ENCODE peak calls at places on chromosomes 6 and 20, in four cellular contexts. One of them, this sample, is unnamed.

GRCh38 chr6:107638493-107638892 is 148.6 kb downstream of the SOBP start:
- DNase-seq in transverse colon: no peak
- DNase-seq in adrenal gland: no peak
- DNase-seq in CD8-positive, alpha-beta memory T cell: no peak
- DNase-seq in this sample: no peak

GRCh38 chr20:3865152-3865886 is 18.7 kb downstream of the MAVS start:
- DNase-seq in transverse colon: no peak
- DNase-seq in adrenal gland: no peak
- DNase-seq in CD8-positive, alpha-beta memory T cell: no peak
- DNase-seq in this sample: no peak

GRCh38 chr20:58638467-58639181 is 12.5 kb upstream of the STX16 start:
- DNase-seq in transverse colon: no peak
- DNase-seq in adrenal gland: no peak
- DNase-seq in CD8-positive, alpha-beta memory T cell: no peak
- DNase-seq in this sample: no peak

GRCh38 chr6:36717871-36718540 is 20.4 kb downstream of the RAB44 start:
- DNase-seq in transverse colon: no peak
- DNase-seq in adrenal gland: no peak
- DNase-seq in CD8-positive, alpha-beta memory T cell: no peak
- DNase-seq in this sample: no peak

GRCh38 chr20:58245931-58246330 is 17.5 kb upstream of the ANKRD60 start:
- DNase-seq in transverse colon: no peak
- DNase-seq in adrenal gland: no peak
- DNase-seq in CD8-positive, alpha-beta memory T cell: no peak
- DNase-seq in this sample: no peak

GRCh38 chr20:31713312-31714049 is 9.2 kb downstream of the BCL2L1 start:
- DNase-seq in transverse colon: peak; percentile 55
- DNase-seq in adrenal gland: peak; percentile 68
- DNase-seq in CD8-positive, alpha-beta memory T cell: no peak
- DNase-seq in this sample: peak; percentile 68

GRCh38 chr6:4059115-4059777 is 19.7 kb downstream of the FAM217A start:
- DNase-seq in transverse colon: no peak
- DNase-seq in adrenal gland: no peak
- DNase-seq in CD8-positive, alpha-beta memory T cell: peak; percentile 32
- DNase-seq in this sample: no peak

GRCh38 chr20:32920066-32920465 is 61.3 kb downstream of the EFCAB8 start:
- DNase-seq in transverse colon: no peak
- DNase-seq in adrenal gland: no peak
- DNase-seq in CD8-positive, alpha-beta memory T cell: no peak
- DNase-seq in this sample: peak; percentile 26

GRCh38 chr6:146433881-146434741 is 109.5 kb upstream of the RAB32 start:
- DNase-seq in transverse colon: no peak
- DNase-seq in adrenal gland: peak; percentile 3
- DNase-seq in CD8-positive, alpha-beta memory T cell: no peak
- DNase-seq in this sample: no peak

GRCh38 chr20:18722381-18722780 is 91.2 kb upstream of the SCP2D1 start:
- DNase-seq in transverse colon: no peak
- DNase-seq in adrenal gland: no peak
- DNase-seq in CD8-positive, alpha-beta memory T cell: no peak
- DNase-seq in this sample: no peak

GRCh38 chr6:23533954-23534725 is 591.9 kb upstream of the NRSN1 start:
- DNase-seq in transverse colon: no peak
- DNase-seq in adrenal gland: no peak
- DNase-seq in CD8-positive, alpha-beta memory T cell: no peak
- DNase-seq in this sample: no peak

GRCh38 chr6:144559865-144560603 is 274.9 kb downstream of the UTRN start:
- DNase-seq in transverse colon: no peak
- DNase-seq in adrenal gland: peak; percentile 49
- DNase-seq in CD8-positive, alpha-beta memory T cell: peak; percentile 38
- DNase-seq in this sample: no peak

GRCh38 chr6:132153221-132153896 is 202.2 kb upstream of the CCN2 start:
- DNase-seq in transverse colon: no peak
- DNase-seq in adrenal gland: no peak
- DNase-seq in CD8-positive, alpha-beta memory T cell: no peak
- DNase-seq in this sample: no peak

GRCh38 chr20:38173237-38174156 is 8.4 kb upstream of the TGM2 start:
- DNase-seq in transverse colon: no peak
- DNase-seq in adrenal gland: peak; percentile 63
- DNase-seq in CD8-positive, alpha-beta memory T cell: no peak
- DNase-seq in this sample: no peak

GRCh38 chr20:21812384-21812783 is 106.9 kb downstream of the PAX1 start:
- DNase-seq in transverse colon: no peak
- DNase-seq in adrenal gland: no peak
- DNase-seq in CD8-positive, alpha-beta memory T cell: no peak
- DNase-seq in this sample: no peak

GRCh38 chr6:142927904-142928303 is 17.1 kb downstream of the HIVEP2 start:
- DNase-seq in transverse colon: no peak
- DNase-seq in adrenal gland: no peak
- DNase-seq in CD8-positive, alpha-beta memory T cell: peak; percentile 41
- DNase-seq in this sample: no peak

GRCh38 chr6:129890164-129890563 is 29.0 kb upstream of the TMEM244 start:
- DNase-seq in transverse colon: no peak
- DNase-seq in adrenal gland: no peak
- DNase-seq in CD8-positive, alpha-beta memory T cell: no peak
- DNase-seq in this sample: no peak

GRCh38 chr20:62907377-62908317 is 18.7 kb downstream of the DIDO1 start:
- DNase-seq in transverse colon: no peak
- DNase-seq in adrenal gland: no peak
- DNase-seq in CD8-positive, alpha-beta memory T cell: no peak
- DNase-seq in this sample: no peak
- H3K27ac ChIP-seq in transverse colon: no peak overlapping the region
- H3K27ac ChIP-seq in adrenal gland: no peak overlapping the region
- H3K27ac ChIP-seq in CD8-positive, alpha-beta memory T cell: no peak overlapping the region
- H3K27ac ChIP-seq in this sample: no peak overlapping the region

DNA sequence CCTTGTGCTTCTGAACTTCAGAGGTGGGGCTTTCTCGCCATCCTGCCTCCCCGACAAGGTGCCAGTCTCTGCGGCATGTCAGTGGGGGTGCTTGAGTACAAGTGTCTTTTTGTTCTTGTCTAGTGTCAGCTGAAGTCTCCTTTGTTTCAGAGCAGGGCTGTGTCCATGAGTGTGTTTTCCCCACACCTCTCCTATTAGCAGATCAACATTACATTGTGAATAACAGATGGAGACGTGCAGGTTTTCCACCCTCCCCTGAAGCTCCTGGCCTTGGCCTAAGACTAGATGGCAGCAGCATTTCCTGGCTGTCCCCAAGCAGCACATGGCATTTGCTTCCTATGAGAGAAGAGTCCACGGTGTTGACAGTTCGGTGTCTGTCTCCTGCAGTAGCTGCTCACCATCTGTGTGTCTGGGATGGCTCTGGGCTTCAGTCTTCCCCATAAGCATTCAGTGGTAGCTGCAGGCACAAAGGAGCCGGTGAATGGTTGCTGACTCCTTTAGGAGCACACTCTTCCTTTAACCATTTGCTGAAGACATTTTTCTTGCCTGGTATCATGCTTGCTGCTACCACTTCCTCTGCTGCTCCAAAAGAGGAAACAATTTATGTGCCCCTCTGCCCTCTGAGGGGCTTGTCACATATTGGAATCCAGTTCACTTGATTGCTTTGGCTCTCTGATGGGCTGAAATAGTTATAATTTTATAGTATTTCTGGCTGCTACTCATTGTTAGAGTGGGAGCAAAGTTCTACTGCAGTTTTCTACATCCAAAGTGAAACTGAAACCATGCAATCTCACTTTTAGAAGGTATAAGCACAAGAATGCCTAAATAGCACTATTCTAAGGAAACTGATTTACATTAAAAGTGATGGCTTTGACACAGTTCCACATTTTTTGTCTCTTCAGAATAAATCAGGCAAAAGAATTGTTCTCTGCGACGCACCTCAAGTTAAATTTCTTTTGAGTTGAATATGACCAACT is 913.0 kb downstream of the C6orf118 start:
- DNase-seq in transverse colon: no peak
- DNase-seq in adrenal gland: no peak
- DNase-seq in CD8-positive, alpha-beta memory T cell: no peak
- DNase-seq in this sample: no peak
- H3K4me3 ChIP-seq in transverse colon: peak overlapping the region; percentile 16
- H3K4me3 ChIP-seq in adrenal gland: no peak overlapping the region
- H3K4me3 ChIP-seq in CD8-positive, alpha-beta memory T cell: peak overlapping the region; percentile 11
- H3K4me3 ChIP-seq in this sample: no peak overlapping the region

DNA sequence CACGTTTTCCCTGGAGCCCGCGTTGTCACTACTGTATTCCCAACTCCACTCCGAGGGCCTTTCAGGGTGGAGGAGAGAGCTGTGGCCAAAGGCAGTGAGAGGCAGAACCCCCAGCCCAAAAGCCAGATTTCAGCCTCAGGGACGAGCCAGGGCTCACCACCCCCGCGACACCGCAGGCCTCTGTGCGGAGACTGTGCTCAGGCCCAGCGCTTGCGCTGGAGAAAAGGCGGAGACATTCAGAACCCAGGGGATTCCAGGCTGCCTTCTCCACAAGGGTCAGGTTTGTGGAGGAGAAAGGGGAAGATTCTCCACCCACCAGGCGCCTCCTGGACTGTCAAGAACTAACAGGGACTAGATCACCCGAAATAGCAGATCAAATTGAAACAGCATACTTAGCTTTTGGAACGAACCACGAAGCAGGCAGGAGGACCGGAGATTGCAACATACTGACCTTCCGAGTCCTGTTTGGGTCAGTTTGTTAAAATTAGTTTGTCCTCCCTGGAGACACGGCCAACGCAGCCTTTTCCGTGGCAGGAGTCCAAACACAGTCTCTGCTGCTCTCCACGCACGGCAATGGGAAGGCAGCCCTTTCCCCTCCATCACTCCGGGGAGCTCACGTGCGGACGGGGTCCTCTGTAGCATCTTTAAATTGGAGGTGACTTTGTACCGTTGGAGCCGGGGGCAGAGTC is 14.4 kb downstream of the DLL1 start:
- DNase-seq in transverse colon: peak; percentile 43
- DNase-seq in adrenal gland: peak; percentile 61
- DNase-seq in CD8-positive, alpha-beta memory T cell: no peak
- DNase-seq in this sample: no peak
- H3K4me1 ChIP-seq in transverse colon: peaks cover 42% of the 10 kb centered on the region
- H3K4me1 ChIP-seq in adrenal gland: no peaks in the 10 kb centered on the region
- H3K4me1 ChIP-seq in CD8-positive, alpha-beta memory T cell: peaks cover 44% of the 10 kb centered on the region
- H3K4me1 ChIP-seq in this sample: no peaks in the 10 kb centered on the region

GRCh38 chr6:97189767-97190166 is 93.2 kb downstream of the MMS22L start:
- DNase-seq in transverse colon: no peak
- DNase-seq in adrenal gland: no peak
- DNase-seq in CD8-positive, alpha-beta memory T cell: no peak
- DNase-seq in this sample: no peak
- H3K27ac ChIP-seq in transverse colon: no peak overlapping the region
- H3K27ac ChIP-seq in adrenal gland: no peak overlapping the region
- H3K27ac ChIP-seq in CD8-positive, alpha-beta memory T cell: no peak overlapping the region
- H3K27ac ChIP-seq in this sample: no peak overlapping the region